ENCODE peak calls at places on chromosomes 12 and 14, in seven cellular contexts. Z is stomach, G is GM23338, P is neural progenitor cell, X is fibroblast of lung, W is IMR-90, J is heart right ventricle. E is an unnamed sample.

GRCh38 chr14:71229875-71230274 is 322.6 kb downstream of the PCNX1 start:
- DNase-seq in Z (no peak), W (no peak), P (no peak), J (no peak), G (no peak), X (no peak), E (no peak)

GRCh38 chr12:114403690-114404450 is 2.1 kb downstream of the TBX5 start:
- DNase-seq in X (peak), G (peak), Z (no peak), J (peak), P (peak), W (peak), E (no peak)

GRCh38 chr14:68643673-68644072 is 149.2 kb downstream of the ZFP36L1 start:
- DNase-seq in X (no peak), Z (no peak), G (peak), W (no peak), P (no peak), J (no peak), E (no peak)

GRCh38 chr12:30047499-30048262 is 263.9 kb upstream of the TMTC1 start:
- DNase-seq in X (peak), G (no peak), P (no peak), J (no peak), Z (no peak), W (peak), E (peak)

GRCh38 chr12:46491548-46491947 is 119.0 kb upstream of the SLC38A2 start:
- DNase-seq in Z (no peak), P (no peak), J (no peak), G (no peak), W (no peak), X (no peak), E (no peak)

GRCh38 chr12:51393676-51394545 is 2.7 kb upstream of the GALNT6 start:
- DNase-seq in Z (no peak), J (peak), W (peak), G (no peak), P (no peak), X (peak), E (peak)

GRCh38 chr12:19151298-19151697 is 21.8 kb downstream of the PLEKHA5 start:
- DNase-seq in Z (no peak), P (no peak), W (no peak), X (no peak), J (no peak), G (no peak), E (no peak)

GRCh38 chr14:104864267-104865068 is 600 bp upstream of the CEP170B start:
- DNase-seq in W (no peak), X (no peak), G (peak), P (peak), J (no peak), Z (peak), E (peak)

GRCh38 chr12:123384994-123385376 is 1.1 kb downstream of the KMT5A start:
- DNase-seq in Z (no peak), P (no peak), W (peak), X (peak), G (peak), J (no peak), E (peak)

GRCh38 chr14:52391866-52392600 is 77.9 kb downstream of the PTGER2 start:
- DNase-seq in G (no peak), P (no peak), X (peak), Z (no peak), W (peak), J (no peak), E (no peak)

GRCh38 chr14:49940805-49941421 is 48.0 kb downstream of the ARF6 start:
- DNase-seq in X (no peak), W (peak), G (no peak), J (no peak), P (no peak), Z (no peak), E (no peak)

DNA sequence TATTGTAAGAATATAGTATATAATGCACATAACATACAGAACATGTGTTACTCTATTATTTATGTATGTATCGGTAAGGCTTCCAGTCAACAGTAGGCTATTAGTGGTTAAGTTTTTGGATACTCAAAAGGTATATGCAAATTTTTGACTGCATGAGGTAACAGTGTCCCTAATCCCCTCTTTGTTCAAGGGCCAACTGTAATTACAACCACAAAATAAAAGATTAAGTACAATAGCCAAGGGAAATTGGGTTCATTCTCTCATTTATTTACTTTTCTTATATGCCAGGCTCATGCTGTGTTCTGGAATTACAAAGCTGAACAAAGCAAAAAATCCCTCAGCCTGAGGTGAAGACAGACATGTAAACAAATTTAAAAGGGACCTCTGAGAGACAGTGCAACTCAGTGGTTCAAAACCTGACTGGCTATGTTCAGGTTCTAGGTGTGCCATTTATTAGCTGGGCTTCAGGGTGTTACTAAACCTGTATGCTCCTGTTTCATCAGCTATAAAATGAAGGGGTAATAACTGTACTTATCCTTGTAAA is 43.4 kb upstream of the TSPAN8 start:
- DNase-seq in Z (no peak), X (no peak), G (no peak), J (no peak), W (no peak), P (peak), E (no peak)
- H3K27ac ChIP-seq in Z (no peak), X (no peak), G (no peak), J (no peak), W (no peak), P (no peak), E (no peak)

DNA sequence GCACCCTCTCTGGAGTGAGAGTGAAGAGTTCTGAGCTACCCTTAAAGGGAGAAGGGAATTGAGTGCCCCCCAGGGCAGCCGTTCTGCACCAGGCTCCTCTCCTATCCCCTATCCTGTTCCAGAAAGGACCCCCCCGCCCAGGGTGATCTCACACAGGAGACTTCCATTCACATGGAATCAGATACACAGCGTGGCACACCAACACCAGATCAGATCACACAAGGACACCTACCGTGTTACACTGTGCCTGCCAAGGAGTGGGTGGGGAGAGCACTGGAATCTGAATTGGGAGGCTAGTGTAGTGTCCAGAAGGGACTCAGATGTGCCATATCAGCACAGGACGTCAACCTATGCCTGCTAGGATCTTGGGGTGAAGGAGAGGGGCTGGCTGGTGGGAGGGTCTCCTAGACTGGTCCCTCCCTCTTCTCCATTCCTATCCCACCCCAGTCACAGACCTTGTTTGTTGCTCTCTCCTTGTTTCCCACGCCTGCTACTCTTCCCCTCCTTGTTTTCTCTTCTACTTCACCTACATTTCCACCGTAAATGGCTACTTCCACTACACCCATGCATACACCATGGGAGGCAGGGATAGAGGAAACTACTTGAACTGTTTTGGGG is 2.3 kb downstream of the PTMS start:
- DNase-seq in J (no peak), G (peak), Z (no peak), P (peak), W (peak), X (no peak), E (no peak)
- H3K27ac ChIP-seq in J (no peak), G (peak), Z (peak), P (peak), W (peak), X (peak), E (peak)

GRCh38 chr14:91754819-91755218 is 22.9 kb upstream of the CATSPERB start:
- DNase-seq in J (no peak), X (no peak), G (no peak), W (no peak), P (no peak), Z (peak), E (no peak)
- H3K27ac ChIP-seq in J (peak), X (no peak), G (no peak), W (no peak), P (no peak), Z (peak), E (no peak)

GRCh38 chr14:103705524-103706284 is 9.5 kb downstream of the XRCC3 start:
- DNase-seq in G (no peak), P (no peak), X (no peak), W (no peak), Z (no peak), J (no peak), E (no peak)

GRCh38 chr14:103702497-103703432 is 12.5 kb downstream of the XRCC3 start:
- DNase-seq in W (no peak), X (no peak), Z (no peak), P (no peak), J (no peak), G (no peak), E (no peak)

GRCh38 chr14:103703433-103704385 is 11.5 kb downstream of the XRCC3 start:
- DNase-seq in W (no peak), J (no peak), X (no peak), G (no peak), P (no peak), Z (no peak), E (no peak)

GRCh38 chr14:103705158-103705523 is 10.1 kb downstream of the XRCC3 start:
- DNase-seq in J (peak), Z (peak), W (no peak), G (no peak), P (no peak), X (no peak), E (no peak)

DNA sequence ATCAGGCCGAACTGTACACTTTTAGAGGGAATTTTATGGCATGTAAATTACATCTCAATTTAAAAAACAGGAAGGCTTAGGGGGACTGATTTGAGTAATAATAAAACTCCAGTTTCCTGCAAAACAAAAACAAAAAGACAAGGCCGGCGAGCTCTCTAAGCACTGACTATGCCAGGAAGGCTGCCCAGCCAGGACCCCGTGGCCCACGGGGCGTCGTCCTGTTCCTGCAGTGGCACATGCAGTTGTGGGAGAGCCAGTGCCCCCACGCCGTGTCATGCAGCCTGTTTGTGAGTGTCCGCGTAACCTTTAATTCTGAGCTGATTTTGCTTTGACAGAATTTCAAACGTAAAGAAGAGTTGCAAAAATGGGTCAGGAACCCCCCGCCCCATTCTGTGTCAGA is 10.5 kb downstream of the XRCC3 start:
- DNase-seq in G (no peak), P (no peak), Z (no peak), X (no peak), J (no peak), W (no peak), E (no peak)
- H3K27ac ChIP-seq in G (peak), P (no peak), Z (peak), X (no peak), J (peak), W (no peak), E (peak)